ENCODE peak calls at places on chromosome 7, in nine cellular contexts. L is M059J; Z is activated CD4-positive, alpha-beta T cell treated with anti-CD3 and anti-CD28 coated beads for 48 hours; C is Calu3; J is brain microvascular endothelial cell; O is activated CD8-positive, alpha-beta memory T cell treated with anti-CD3 and anti-CD28 coated beads for 1 hour; A is cardiac fibroblast; I is Jurkat, Clone E6-1; R is amniotic stem cell. Y is an unnamed sample.

GRCh38 chr7:154578351-154578750 is 424.6 kb downstream of the PAXIP1 start:
- DNase-seq in I (no peak), J (no peak), R (no peak), O (no peak), L (no peak), A (no peak), C (no peak), Z (no peak), Y (no peak)

GRCh38 chr7:134444198-134444960 is 14.5 kb downstream of the AKR1B1 start:
- DNase-seq in A (no peak), L (no peak), I (no peak), O (no peak), Z (no peak), R (no peak), J (no peak), C (no peak), Y (no peak)

GRCh38 chr7:22318376-22318775 is 38.6 kb downstream of the RAPGEF5 start:
- DNase-seq in Z (no peak), J (no peak), R (no peak), O (no peak), C (no peak), I (no peak), A (no peak), L (no peak), Y (no peak)

GRCh38 chr7:3771906-3772305 is 470.9 kb downstream of the SDK1 start:
- DNase-seq in O (no peak), I (no peak), C (no peak), L (no peak), R (no peak), A (no peak), Z (no peak), J (no peak), Y (no peak)

GRCh38 chr7:124720195-124720594 is 45.4 kb downstream of the GPR37 start:
- DNase-seq in L (peak; percentile 82), C (peak; percentile 28), A (no peak), R (no peak), I (no peak), Z (no peak), J (peak; percentile 21), O (no peak), Y (no peak)

GRCh38 chr7:80218723-80219122 is 84.1 kb downstream of the GNAI1 start:
- DNase-seq in A (peak; percentile 25), Z (peak; percentile 10), L (peak; percentile 87), C (no peak), O (no peak), J (peak; percentile 78), I (no peak), R (peak; percentile 53), Y (peak; percentile 34)

GRCh38 chr7:101614939-101615302 is 14.2 kb downstream of the MYL10 start:
- DNase-seq in R (no peak), O (no peak), Z (no peak), J (no peak), C (peak; percentile 23), I (no peak), A (peak; percentile 26), L (peak; percentile 90), Y (no peak)

GRCh38 chr7:156578978-156579430 is 61.6 kb upstream of the RNF32 start:
- DNase-seq in L (no peak), R (no peak), J (no peak), O (no peak), I (no peak), Z (no peak), A (no peak), C (no peak), Y (no peak)

GRCh38 chr7:141702047-141702567 is at the start of gene DENND11:
- DNase-seq in R (no peak), J (no peak), L (peak; percentile 34), I (no peak), Z (peak; percentile 46), O (no peak), A (peak; percentile 45), C (peak; percentile 57), Y (no peak)

GRCh38 chr7:29864668-29865067 is 58.4 kb downstream of the WIPF3 start:
- DNase-seq in J (no peak), R (no peak), O (no peak), Z (no peak), L (no peak), C (no peak), I (no peak), A (peak; percentile 42), Y (no peak)

GRCh38 chr7:120735791-120736190 is 122.2 kb downstream of the TSPAN12 start:
- DNase-seq in Z (no peak), I (no peak), C (no peak), R (no peak), J (peak; percentile 14), O (no peak), A (peak; percentile 57), L (no peak), Y (no peak)

GRCh38 chr7:16818732-16819131 is 13.9 kb upstream of the AGR2 start:
- DNase-seq in J (no peak), L (peak; percentile 23), A (no peak), O (no peak), C (no peak), Z (no peak), I (no peak), R (no peak), Y (no peak)

GRCh38 chr7:1977876-1978441 is 254.8 kb downstream of the MAD1L1 start:
- DNase-seq in J (no peak), Z (no peak), I (no peak), O (no peak), C (no peak), A (no peak), L (no peak), R (no peak), Y (no peak)

GRCh38 chr7:155299539-155300202 is 2.0 kb downstream of the INSIG1 start:
- DNase-seq in R (no peak), I (no peak), J (no peak), L (peak; percentile 31), O (peak; percentile 1), Z (no peak), C (no peak), A (no peak), Y (no peak)

GRCh38 chr7:13990319-13990983 is 985 bp upstream of the ETV1 start:
- DNase-seq in R (no peak), A (peak; percentile 69), J (peak; percentile 53), O (no peak), Z (peak; percentile 5), I (no peak), C (peak; percentile 58), L (peak; percentile 83), Y (peak; percentile 27)

GRCh38 chr7:130364446-130364845 is 15.8 kb upstream of the CPA1 start:
- DNase-seq in R (no peak), C (no peak), I (no peak), O (no peak), L (no peak), Z (no peak), J (no peak), A (no peak), Y (no peak)

GRCh38 chr7:84948632-84949031 is 238.2 kb downstream of the SEMA3D start:
- DNase-seq in A (peak; percentile 19), L (no peak), C (no peak), O (no peak), R (no peak), J (no peak), Z (no peak), I (no peak), Y (no peak)

GRCh38 chr7:117446220-117446815 is 19.0 kb upstream of the ASZ1 start:
- DNase-seq in I (no peak), Z (no peak), O (no peak), A (no peak), R (no peak), L (no peak), C (peak; percentile 47), J (no peak), Y (no peak)

GRCh38 chr7:117666019-117666418 is 186.2 kb downstream of the CFTR start:
- DNase-seq in Z (no peak), C (no peak), R (no peak), A (peak; percentile 46), J (peak; percentile 58), O (no peak), L (peak; percentile 84), I (no peak), Y (no peak)

GRCh38 chr7:75537731-75538130 is 45.6 kb downstream of the SPDYE5 start:
- DNase-seq in Z (no peak), A (no peak), L (no peak), R (no peak), J (no peak), I (no peak), C (no peak), O (no peak), Y (no peak)

GRCh38 chr7:101900103-101900502 is 82.7 kb downstream of the CUX1 start:
- DNase-seq in C (no peak), Z (no peak), O (no peak), A (no peak), I (no peak), J (no peak), R (no peak), L (no peak), Y (no peak)

GRCh38 chr7:131896189-131896855 is 339.9 kb upstream of the PODXL start:
- DNase-seq in O (no peak), Z (no peak), R (no peak), J (no peak), L (peak; percentile 62), C (no peak), I (no peak), A (no peak), Y (no peak)

GRCh38 chr7:50304158-50304910 is at the start of gene IKZF1:
- DNase-seq in C (peak; percentile 47), Z (peak; percentile 78), I (peak; percentile 39), L (no peak), J (no peak), A (peak; percentile 4), R (no peak), O (no peak), Y (no peak)

GRCh38 chr7:70654146-70654545 is 477.8 kb upstream of the GALNT17 start:
- DNase-seq in O (no peak), J (no peak), A (no peak), Z (no peak), R (no peak), I (no peak), L (no peak), C (no peak), Y (no peak)

GRCh38 chr7:108613147-108613948 is 43.7 kb downstream of the DNAJB9 start:
- DNase-seq in C (no peak), A (peak; percentile 59), J (peak; percentile 5), L (peak; percentile 46), I (peak; percentile 45), R (peak; percentile 5), Z (no peak), O (no peak), Y (peak; percentile 4)

GRCh38 chr7:135168001-135168400 is 2.5 kb downstream of the CYREN start:
- DNase-seq in A (no peak), C (no peak), J (no peak), I (no peak), L (no peak), O (no peak), Z (peak; percentile 43), R (no peak), Y (no peak)

GRCh38 chr7:148527717-148528168 is 62.8 kb upstream of the C7orf33 start:
- DNase-seq in Z (peak; percentile 95), R (no peak), I (peak; percentile 91), J (peak; percentile 92), O (peak; percentile 53), L (peak; percentile 86), C (peak; percentile 80), A (peak; percentile 82), Y (peak; percentile 26)

GRCh38 chr7:138317044-138317596 is 142.9 kb upstream of the TRIM24 start:
- DNase-seq in J (no peak), O (no peak), R (no peak), A (no peak), Z (no peak), C (no peak), L (no peak), I (no peak), Y (no peak)

GRCh38 chr7:12951397-12951801 is 264.0 kb downstream of the ARL4A start:
- DNase-seq in J (peak; percentile 64), O (no peak), I (no peak), L (peak; percentile 86), R (peak; percentile 46), A (peak; percentile 46), C (peak; percentile 8), Z (no peak), Y (peak; percentile 43)

GRCh38 chr7:80876894-80877414 is 41.9 kb downstream of the SEMA3C start:
- DNase-seq in Z (no peak), J (no peak), O (no peak), A (no peak), C (no peak), I (no peak), R (no peak), L (peak; percentile 94), Y (no peak)

GRCh38 chr7:34298492-34298891 is 359.5 kb upstream of the NPSR1 start:
- DNase-seq in J (peak; percentile 51), C (no peak), A (no peak), R (no peak), L (no peak), I (no peak), O (no peak), Z (no peak), Y (no peak)

Y was measured in HS-27A.